ENCODE peak calls at places on chromosomes 3 and 15, in ten cellular contexts. One of them, this sample, is unnamed.

GRCh38 chr15:20386198-20386597 is 155.4 kb downstream of the GOLGA6L6 start:
- DNase-seq in ascending aorta: no peak
- DNase-seq in heart left ventricle: peak
- DNase-seq in pancreas: no peak
- DNase-seq in mucosa of descending colon: no peak
- DNase-seq in astrocyte of the spinal cord: no peak
- DNase-seq in upper lobe of right lung: no peak
- DNase-seq in AG04450: no peak
- DNase-seq in suprapubic skin: no peak
- DNase-seq in HFF-Myc: no peak
- DNase-seq in this sample: no peak

GRCh38 chr3:98961161-98962155 is 60.0 kb upstream of the DCBLD2 start:
- DNase-seq in ascending aorta: no peak
- DNase-seq in heart left ventricle: no peak
- DNase-seq in pancreas: no peak
- DNase-seq in mucosa of descending colon: no peak
- DNase-seq in astrocyte of the spinal cord: peak
- DNase-seq in upper lobe of right lung: no peak
- DNase-seq in AG04450: peak
- DNase-seq in suprapubic skin: no peak
- DNase-seq in HFF-Myc: no peak
- DNase-seq in this sample: peak

GRCh38 chr3:172208586-172209332 is 169.4 kb downstream of the FNDC3B start:
- DNase-seq in ascending aorta: peak
- DNase-seq in heart left ventricle: peak
- DNase-seq in pancreas: no peak
- DNase-seq in mucosa of descending colon: no peak
- DNase-seq in astrocyte of the spinal cord: no peak
- DNase-seq in upper lobe of right lung: no peak
- DNase-seq in AG04450: no peak
- DNase-seq in suprapubic skin: no peak
- DNase-seq in HFF-Myc: no peak
- DNase-seq in this sample: no peak

GRCh38 chr3:128274837-128275236 is 121.6 kb downstream of the EEFSEC start:
- DNase-seq in ascending aorta: no peak
- DNase-seq in heart left ventricle: no peak
- DNase-seq in pancreas: no peak
- DNase-seq in mucosa of descending colon: no peak
- DNase-seq in astrocyte of the spinal cord: peak
- DNase-seq in upper lobe of right lung: no peak
- DNase-seq in AG04450: peak
- DNase-seq in suprapubic skin: no peak
- DNase-seq in HFF-Myc: peak
- DNase-seq in this sample: peak

GRCh38 chr3:186154641-186155040 is 45.8 kb upstream of the ETV5 start:
- DNase-seq in ascending aorta: no peak
- DNase-seq in heart left ventricle: no peak
- DNase-seq in pancreas: no peak
- DNase-seq in mucosa of descending colon: no peak
- DNase-seq in astrocyte of the spinal cord: no peak
- DNase-seq in upper lobe of right lung: no peak
- DNase-seq in AG04450: no peak
- DNase-seq in suprapubic skin: peak
- DNase-seq in HFF-Myc: no peak
- DNase-seq in this sample: no peak

GRCh38 chr15:91915576-91915975 is 62.1 kb downstream of the SLCO3A1 start:
- DNase-seq in ascending aorta: no peak
- DNase-seq in heart left ventricle: no peak
- DNase-seq in pancreas: no peak
- DNase-seq in mucosa of descending colon: peak
- DNase-seq in astrocyte of the spinal cord: no peak
- DNase-seq in upper lobe of right lung: no peak
- DNase-seq in AG04450: no peak
- DNase-seq in suprapubic skin: no peak
- DNase-seq in HFF-Myc: no peak
- DNase-seq in this sample: no peak

GRCh38 chr3:157115069-157116006 is 44.6 kb downstream of the CCNL1 start:
- DNase-seq in ascending aorta: no peak
- DNase-seq in heart left ventricle: no peak
- DNase-seq in pancreas: no peak
- DNase-seq in mucosa of descending colon: no peak
- DNase-seq in astrocyte of the spinal cord: no peak
- DNase-seq in upper lobe of right lung: no peak
- DNase-seq in AG04450: no peak
- DNase-seq in suprapubic skin: no peak
- DNase-seq in HFF-Myc: no peak
- DNase-seq in this sample: no peak

GRCh38 chr15:66995257-66995656 is 70.1 kb upstream of the SMAD3 start:
- DNase-seq in ascending aorta: no peak
- DNase-seq in heart left ventricle: no peak
- DNase-seq in pancreas: no peak
- DNase-seq in mucosa of descending colon: no peak
- DNase-seq in astrocyte of the spinal cord: peak
- DNase-seq in upper lobe of right lung: no peak
- DNase-seq in AG04450: no peak
- DNase-seq in suprapubic skin: no peak
- DNase-seq in HFF-Myc: no peak
- DNase-seq in this sample: peak

GRCh38 chr3:138049157-138049919 is 39.4 kb downstream of the CLDN18 start:
- DNase-seq in ascending aorta: no peak
- DNase-seq in heart left ventricle: no peak
- DNase-seq in pancreas: no peak
- DNase-seq in mucosa of descending colon: no peak
- DNase-seq in astrocyte of the spinal cord: peak
- DNase-seq in upper lobe of right lung: no peak
- DNase-seq in AG04450: peak
- DNase-seq in suprapubic skin: no peak
- DNase-seq in HFF-Myc: no peak
- DNase-seq in this sample: peak

GRCh38 chr15:65184305-65184943 is 718 bp downstream of the CLPX start:
- DNase-seq in ascending aorta: peak
- DNase-seq in heart left ventricle: peak
- DNase-seq in pancreas: peak
- DNase-seq in mucosa of descending colon: peak
- DNase-seq in astrocyte of the spinal cord: peak
- DNase-seq in upper lobe of right lung: peak
- DNase-seq in AG04450: no peak
- DNase-seq in suprapubic skin: no peak
- DNase-seq in HFF-Myc: no peak
- DNase-seq in this sample: peak

GRCh38 chr3:46643701-46644100 is 31.4 kb downstream of the FAM240A start:
- DNase-seq in ascending aorta: no peak
- DNase-seq in heart left ventricle: no peak
- DNase-seq in pancreas: no peak
- DNase-seq in mucosa of descending colon: no peak
- DNase-seq in astrocyte of the spinal cord: no peak
- DNase-seq in upper lobe of right lung: no peak
- DNase-seq in AG04450: no peak
- DNase-seq in suprapubic skin: no peak
- DNase-seq in HFF-Myc: no peak
- DNase-seq in this sample: no peak

GRCh38 chr3:153029350-153029749 is 132.7 kb upstream of the RAP2B start:
- DNase-seq in ascending aorta: no peak
- DNase-seq in heart left ventricle: no peak
- DNase-seq in pancreas: no peak
- DNase-seq in mucosa of descending colon: no peak
- DNase-seq in astrocyte of the spinal cord: peak
- DNase-seq in upper lobe of right lung: no peak
- DNase-seq in AG04450: peak
- DNase-seq in suprapubic skin: no peak
- DNase-seq in HFF-Myc: no peak
- DNase-seq in this sample: peak

GRCh38 chr3:71201939-71202338 is 381.6 kb downstream of the FOXP1 start:
- DNase-seq in ascending aorta: no peak
- DNase-seq in heart left ventricle: no peak
- DNase-seq in pancreas: peak
- DNase-seq in mucosa of descending colon: peak
- DNase-seq in astrocyte of the spinal cord: peak
- DNase-seq in upper lobe of right lung: no peak
- DNase-seq in AG04450: no peak
- DNase-seq in suprapubic skin: no peak
- DNase-seq in HFF-Myc: no peak
- DNase-seq in this sample: peak

GRCh38 chr3:71376911-71377310 is 206.6 kb downstream of the FOXP1 start:
- DNase-seq in ascending aorta: no peak
- DNase-seq in heart left ventricle: no peak
- DNase-seq in pancreas: no peak
- DNase-seq in mucosa of descending colon: no peak
- DNase-seq in astrocyte of the spinal cord: no peak
- DNase-seq in upper lobe of right lung: no peak
- DNase-seq in AG04450: no peak
- DNase-seq in suprapubic skin: no peak
- DNase-seq in HFF-Myc: no peak
- DNase-seq in this sample: no peak

GRCh38 chr15:98774756-98775497 is 126.6 kb downstream of the IGF1R start:
- DNase-seq in ascending aorta: no peak
- DNase-seq in heart left ventricle: no peak
- DNase-seq in pancreas: no peak
- DNase-seq in mucosa of descending colon: no peak
- DNase-seq in astrocyte of the spinal cord: no peak
- DNase-seq in upper lobe of right lung: no peak
- DNase-seq in AG04450: no peak
- DNase-seq in suprapubic skin: no peak
- DNase-seq in HFF-Myc: no peak
- DNase-seq in this sample: no peak
- H3K4me3 ChIP-seq in ascending aorta: no peak
- H3K4me3 ChIP-seq in heart left ventricle: no peak
- H3K4me3 ChIP-seq in pancreas: no peak
- H3K4me3 ChIP-seq in mucosa of descending colon: no peak
- H3K4me3 ChIP-seq in astrocyte of the spinal cord: no peak
- H3K4me3 ChIP-seq in upper lobe of right lung: no peak
- H3K4me3 ChIP-seq in AG04450: no peak
- H3K4me3 ChIP-seq in suprapubic skin: no peak
- H3K4me3 ChIP-seq in HFF-Myc: no peak
- H3K4me3 ChIP-seq in this sample: no peak

DNA sequence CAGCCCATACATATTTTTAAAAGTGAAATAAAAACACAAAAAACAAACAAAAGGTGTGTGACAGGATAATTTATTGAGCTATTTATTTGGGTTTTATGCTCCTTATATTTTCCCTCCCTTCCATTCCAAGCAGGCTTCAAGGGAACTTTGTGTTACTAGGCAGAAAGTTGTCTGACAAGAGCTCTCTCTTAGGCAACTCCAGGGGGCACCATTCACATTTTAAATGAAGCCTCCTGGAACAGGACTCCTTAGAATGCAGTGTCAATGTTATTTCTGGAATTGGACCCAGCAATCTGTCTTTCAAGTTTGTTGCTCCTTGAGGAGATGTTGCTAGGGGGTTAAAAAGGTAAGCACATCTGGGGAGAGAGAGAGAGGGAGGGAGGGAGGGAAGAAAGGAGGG is 5.4 kb upstream of the RFX7 start:
- DNase-seq in ascending aorta: no peak
- DNase-seq in heart left ventricle: no peak
- DNase-seq in pancreas: no peak
- DNase-seq in mucosa of descending colon: peak
- DNase-seq in astrocyte of the spinal cord: peak
- DNase-seq in upper lobe of right lung: no peak
- DNase-seq in AG04450: no peak
- DNase-seq in suprapubic skin: no peak
- DNase-seq in HFF-Myc: no peak
- DNase-seq in this sample: no peak
- TF ChIP-seq CTCF in ascending aorta: peak
- TF ChIP-seq CTCF in heart left ventricle: peak
- TF ChIP-seq CTCF in pancreas: no peak
- TF ChIP-seq CTCF in mucosa of descending colon: no peak
- TF ChIP-seq CTCF in astrocyte of the spinal cord: peak
- TF ChIP-seq CTCF in upper lobe of right lung: peak
- TF ChIP-seq CTCF in AG04450: peak
- TF ChIP-seq CTCF in suprapubic skin: peak
- TF ChIP-seq CTCF in HFF-Myc: peak
- TF ChIP-seq CTCF in this sample: peak

GRCh38 chr3:52056968-52057805 is 816 bp upstream of the DUSP7 start:
- DNase-seq in ascending aorta: peak
- DNase-seq in heart left ventricle: peak
- DNase-seq in pancreas: peak
- DNase-seq in mucosa of descending colon: peak
- DNase-seq in astrocyte of the spinal cord: peak
- DNase-seq in upper lobe of right lung: peak
- DNase-seq in AG04450: peak
- DNase-seq in suprapubic skin: peak
- DNase-seq in HFF-Myc: peak
- DNase-seq in this sample: peak

GRCh38 chr3:52056521-52056967 is at the start of gene DUSP7:
- DNase-seq in ascending aorta: no peak
- DNase-seq in heart left ventricle: peak
- DNase-seq in pancreas: peak
- DNase-seq in mucosa of descending colon: peak
- DNase-seq in astrocyte of the spinal cord: peak
- DNase-seq in upper lobe of right lung: peak
- DNase-seq in AG04450: no peak
- DNase-seq in suprapubic skin: no peak
- DNase-seq in HFF-Myc: no peak
- DNase-seq in this sample: peak

GRCh38 chr3:52058111-52058510 is 1.7 kb upstream of the DUSP7 start:
- DNase-seq in ascending aorta: no peak
- DNase-seq in heart left ventricle: no peak
- DNase-seq in pancreas: no peak
- DNase-seq in mucosa of descending colon: no peak
- DNase-seq in astrocyte of the spinal cord: no peak
- DNase-seq in upper lobe of right lung: no peak
- DNase-seq in AG04450: no peak
- DNase-seq in suprapubic skin: no peak
- DNase-seq in HFF-Myc: no peak
- DNase-seq in this sample: no peak

GRCh38 chr3:52055537-52056351 is 627 bp downstream of the DUSP7 start:
- DNase-seq in ascending aorta: no peak
- DNase-seq in heart left ventricle: no peak
- DNase-seq in pancreas: peak
- DNase-seq in mucosa of descending colon: peak
- DNase-seq in astrocyte of the spinal cord: peak
- DNase-seq in upper lobe of right lung: peak
- DNase-seq in AG04450: no peak
- DNase-seq in suprapubic skin: no peak
- DNase-seq in HFF-Myc: no peak
- DNase-seq in this sample: peak

DNA sequence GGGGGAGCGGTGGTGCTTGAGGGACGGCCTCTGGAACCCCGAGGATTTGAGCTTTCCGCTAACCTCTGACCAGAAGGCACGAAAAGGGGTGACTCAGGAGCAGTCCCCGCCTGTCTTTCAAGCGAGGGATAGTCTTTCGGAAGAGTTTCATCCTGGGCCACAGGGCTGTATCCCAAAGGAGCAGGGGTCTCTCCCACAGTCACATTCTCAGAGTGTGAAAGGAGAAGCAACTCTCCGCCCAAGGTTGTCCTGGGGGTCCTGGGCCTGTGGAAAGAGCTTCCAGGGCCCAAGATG is 1.4 kb upstream of the DUSP7 start:
- DNase-seq in ascending aorta: no peak
- DNase-seq in heart left ventricle: no peak
- DNase-seq in pancreas: no peak
- DNase-seq in mucosa of descending colon: no peak
- DNase-seq in astrocyte of the spinal cord: no peak
- DNase-seq in upper lobe of right lung: no peak
- DNase-seq in AG04450: no peak
- DNase-seq in suprapubic skin: no peak
- DNase-seq in HFF-Myc: no peak
- DNase-seq in this sample: no peak
- H3K4me3 ChIP-seq in ascending aorta: peak
- H3K4me3 ChIP-seq in heart left ventricle: peak
- H3K4me3 ChIP-seq in pancreas: peak
- H3K4me3 ChIP-seq in mucosa of descending colon: peak
- H3K4me3 ChIP-seq in astrocyte of the spinal cord: peak
- H3K4me3 ChIP-seq in upper lobe of right lung: peak
- H3K4me3 ChIP-seq in AG04450: peak
- H3K4me3 ChIP-seq in suprapubic skin: peak
- H3K4me3 ChIP-seq in HFF-Myc: peak
- H3K4me3 ChIP-seq in this sample: peak

GRCh38 chr3:68943753-68944500 is 11.6 kb upstream of the TAFA4 start:
- DNase-seq in ascending aorta: no peak
- DNase-seq in heart left ventricle: no peak
- DNase-seq in pancreas: no peak
- DNase-seq in mucosa of descending colon: no peak
- DNase-seq in astrocyte of the spinal cord: no peak
- DNase-seq in upper lobe of right lung: no peak
- DNase-seq in AG04450: no peak
- DNase-seq in suprapubic skin: no peak
- DNase-seq in HFF-Myc: no peak
- DNase-seq in this sample: no peak
- TF ChIP-seq CTCF in ascending aorta: no peak
- TF ChIP-seq CTCF in heart left ventricle: no peak
- TF ChIP-seq CTCF in pancreas: no peak
- TF ChIP-seq CTCF in mucosa of descending colon: no peak
- TF ChIP-seq CTCF in astrocyte of the spinal cord: no peak
- TF ChIP-seq CTCF in upper lobe of right lung: no peak
- TF ChIP-seq CTCF in AG04450: no peak
- TF ChIP-seq CTCF in suprapubic skin: no peak
- TF ChIP-seq CTCF in HFF-Myc: no peak
- TF ChIP-seq CTCF in this sample: no peak

This sample was measured in foreskin fibroblast.